ENCODE peak calls at places on chromosomes 13 and 19, in eight cellular contexts. One of them, this sample, is unnamed.
A peak's percentile ranks its signal among the peaks of the same experiment; 100 is the strongest.

GRCh38 chr19:3609779-3610719 is 3.4 kb upstream of the TBXA2R start:
- DNase-seq in GM23338: no peak
- DNase-seq in astrocyte of the spinal cord: no peak
- DNase-seq in A549: no peak
- DNase-seq in epithelial cell of esophagus: no peak
- DNase-seq in AG04449: no peak
- DNase-seq in heart left ventricle: no peak
- DNase-seq in stomach: no peak
- DNase-seq in this sample: no peak

GRCh38 chr19:43290568-43291359 is 21.4 kb upstream of the PSG9 start:
- DNase-seq in A549: no peak
- DNase-seq in astrocyte of the spinal cord: peak; percentile 8
- DNase-seq in stomach: no peak
- DNase-seq in AG04449: no peak
- DNase-seq in GM23338: peak; percentile 32
- DNase-seq in epithelial cell of esophagus: no peak
- DNase-seq in heart left ventricle: no peak
- DNase-seq in this sample: no peak

GRCh38 chr13:45995245-45995644 is 57.3 kb downstream of the ZC3H13 start:
- DNase-seq in GM23338: no peak
- DNase-seq in A549: no peak
- DNase-seq in astrocyte of the spinal cord: no peak
- DNase-seq in AG04449: no peak
- DNase-seq in stomach: no peak
- DNase-seq in heart left ventricle: no peak
- DNase-seq in epithelial cell of esophagus: no peak
- DNase-seq in this sample: no peak

GRCh38 chr13:78602561-78603239 is 652 bp downstream of the POU4F1 start:
- DNase-seq in stomach: no peak
- DNase-seq in heart left ventricle: no peak
- DNase-seq in astrocyte of the spinal cord: no peak
- DNase-seq in epithelial cell of esophagus: no peak
- DNase-seq in GM23338: peak; percentile 48
- DNase-seq in A549: no peak
- DNase-seq in AG04449: no peak
- DNase-seq in this sample: no peak

GRCh38 chr19:53091855-53092254 is 11.4 kb downstream of the ZNF160 start:
- DNase-seq in AG04449: no peak
- DNase-seq in heart left ventricle: no peak
- DNase-seq in stomach: no peak
- DNase-seq in epithelial cell of esophagus: no peak
- DNase-seq in GM23338: no peak
- DNase-seq in astrocyte of the spinal cord: no peak
- DNase-seq in A549: no peak
- DNase-seq in this sample: no peak

GRCh38 chr19:1026189-1027019 is at the start of gene CNN2:
- DNase-seq in A549: peak; percentile 69
- DNase-seq in stomach: peak; percentile 88
- DNase-seq in GM23338: peak; percentile 93
- DNase-seq in AG04449: no peak
- DNase-seq in heart left ventricle: peak; percentile 91
- DNase-seq in astrocyte of the spinal cord: peak; percentile 84
- DNase-seq in epithelial cell of esophagus: peak; percentile 81
- DNase-seq in this sample: no peak

GRCh38 chr19:15885167-15885566 is 12.7 kb downstream of the CYP4F2 start:
- DNase-seq in epithelial cell of esophagus: no peak
- DNase-seq in AG04449: no peak
- DNase-seq in stomach: no peak
- DNase-seq in astrocyte of the spinal cord: no peak
- DNase-seq in GM23338: no peak
- DNase-seq in heart left ventricle: no peak
- DNase-seq in A549: no peak
- DNase-seq in this sample: no peak

GRCh38 chr19:14505488-14506239 is 9.7 kb upstream of the GIPC1 start:
- DNase-seq in astrocyte of the spinal cord: peak; percentile 64
- DNase-seq in A549: peak; percentile 68
- DNase-seq in GM23338: peak; percentile 89
- DNase-seq in stomach: peak; percentile 69
- DNase-seq in epithelial cell of esophagus: peak; percentile 97
- DNase-seq in AG04449: peak; percentile 81
- DNase-seq in heart left ventricle: no peak
- DNase-seq in this sample: no peak

GRCh38 chr19:55253842-55254624 is 4.8 kb downstream of the PPP6R1 start:
- DNase-seq in astrocyte of the spinal cord: no peak
- DNase-seq in A549: no peak
- DNase-seq in heart left ventricle: no peak
- DNase-seq in AG04449: no peak
- DNase-seq in stomach: peak; percentile 45
- DNase-seq in epithelial cell of esophagus: no peak
- DNase-seq in GM23338: peak; percentile 28
- DNase-seq in this sample: no peak

GRCh38 chr19:51365211-51366049 is 758 bp downstream of the ETFB start:
- DNase-seq in AG04449: no peak
- DNase-seq in GM23338: peak; percentile 39
- DNase-seq in A549: no peak
- DNase-seq in epithelial cell of esophagus: peak; percentile 39
- DNase-seq in heart left ventricle: peak; percentile 53
- DNase-seq in astrocyte of the spinal cord: peak; percentile 42
- DNase-seq in stomach: peak; percentile 29
- DNase-seq in this sample: no peak

GRCh38 chr19:14821958-14822357 is 13.0 kb downstream of the OR7A5 start:
- DNase-seq in A549: no peak
- DNase-seq in stomach: no peak
- DNase-seq in epithelial cell of esophagus: no peak
- DNase-seq in heart left ventricle: no peak
- DNase-seq in astrocyte of the spinal cord: no peak
- DNase-seq in GM23338: no peak
- DNase-seq in AG04449: no peak
- DNase-seq in this sample: no peak

GRCh38 chr13:104975272-104975671 is 1560.2 kb downstream of the EFNB2 start:
- DNase-seq in A549: no peak
- DNase-seq in GM23338: no peak
- DNase-seq in heart left ventricle: no peak
- DNase-seq in astrocyte of the spinal cord: no peak
- DNase-seq in AG04449: no peak
- DNase-seq in stomach: no peak
- DNase-seq in epithelial cell of esophagus: no peak
- DNase-seq in this sample: no peak

GRCh38 chr19:33677745-33678426 is 56.1 kb downstream of the CHST8 start:
- DNase-seq in stomach: peak; percentile 18
- DNase-seq in GM23338: peak; percentile 66
- DNase-seq in AG04449: no peak
- DNase-seq in A549: no peak
- DNase-seq in astrocyte of the spinal cord: no peak
- DNase-seq in heart left ventricle: no peak
- DNase-seq in epithelial cell of esophagus: no peak
- DNase-seq in this sample: no peak

GRCh38 chr13:77026255-77026782 is 640 bp downstream of the FBXL3 start:
- DNase-seq in A549: peak; percentile 15
- DNase-seq in heart left ventricle: peak; percentile 92
- DNase-seq in astrocyte of the spinal cord: peak; percentile 55
- DNase-seq in AG04449: no peak
- DNase-seq in GM23338: peak; percentile 63
- DNase-seq in epithelial cell of esophagus: peak; percentile 89
- DNase-seq in stomach: peak; percentile 89
- DNase-seq in this sample: no peak

DNA sequence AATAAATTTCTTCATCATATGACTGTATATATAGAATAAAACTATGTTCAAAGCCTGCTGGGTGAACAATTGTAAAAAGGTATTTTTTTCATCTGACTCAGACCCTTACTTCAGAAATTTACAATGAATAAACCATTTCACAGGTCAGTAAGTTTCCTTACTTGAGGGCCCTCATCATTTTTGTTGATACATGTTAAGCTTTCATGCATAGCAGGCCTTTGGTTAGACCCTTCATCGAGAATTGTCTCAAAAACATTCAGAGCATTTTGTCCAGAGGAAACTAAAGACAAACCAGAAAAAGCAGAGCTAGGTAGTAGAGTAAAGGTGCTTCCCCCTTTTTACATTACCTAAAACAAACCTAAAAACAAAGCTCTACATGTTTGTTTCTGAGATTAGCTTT is 46.2 kb downstream of the FNDC3A start:
- DNase-seq in GM23338: no peak
- DNase-seq in astrocyte of the spinal cord: peak; percentile 7
- DNase-seq in epithelial cell of esophagus: no peak
- DNase-seq in stomach: no peak
- DNase-seq in A549: no peak
- DNase-seq in AG04449: no peak
- DNase-seq in heart left ventricle: no peak
- DNase-seq in this sample: peak; percentile 33
- H3K4me3 ChIP-seq in GM23338: no peak overlapping the region
- H3K4me3 ChIP-seq in astrocyte of the spinal cord: no peak overlapping the region
- H3K4me3 ChIP-seq in epithelial cell of esophagus: no peak overlapping the region
- H3K4me3 ChIP-seq in stomach: no peak overlapping the region
- H3K4me3 ChIP-seq in A549: no peak overlapping the region
- H3K4me3 ChIP-seq in AG04449: no peak overlapping the region
- H3K4me3 ChIP-seq in heart left ventricle: no peak overlapping the region
- H3K4me3 ChIP-seq in this sample: no peak overlapping the region

GRCh38 chr13:51636349-51636890 is 52.2 kb downstream of the WDFY2 start:
- DNase-seq in GM23338: no peak
- DNase-seq in A549: no peak
- DNase-seq in epithelial cell of esophagus: no peak
- DNase-seq in stomach: peak; percentile 63
- DNase-seq in heart left ventricle: no peak
- DNase-seq in AG04449: no peak
- DNase-seq in astrocyte of the spinal cord: peak; percentile 44
- DNase-seq in this sample: no peak

GRCh38 chr13:51635137-51635878 is 51.0 kb downstream of the WDFY2 start:
- DNase-seq in GM23338: no peak
- DNase-seq in epithelial cell of esophagus: no peak
- DNase-seq in stomach: no peak
- DNase-seq in A549: no peak
- DNase-seq in astrocyte of the spinal cord: no peak
- DNase-seq in heart left ventricle: no peak
- DNase-seq in AG04449: no peak
- DNase-seq in this sample: no peak

GRCh38 chr13:51629711-51630575 is 45.7 kb downstream of the WDFY2 start:
- DNase-seq in heart left ventricle: no peak
- DNase-seq in GM23338: no peak
- DNase-seq in AG04449: no peak
- DNase-seq in stomach: no peak
- DNase-seq in astrocyte of the spinal cord: no peak
- DNase-seq in A549: no peak
- DNase-seq in epithelial cell of esophagus: no peak
- DNase-seq in this sample: no peak

GRCh38 chr13:51628059-51628852 is 44.0 kb downstream of the WDFY2 start:
- DNase-seq in A549: no peak
- DNase-seq in stomach: no peak
- DNase-seq in AG04449: no peak
- DNase-seq in epithelial cell of esophagus: no peak
- DNase-seq in astrocyte of the spinal cord: no peak
- DNase-seq in GM23338: no peak
- DNase-seq in heart left ventricle: peak; percentile 40
- DNase-seq in this sample: no peak

DNA sequence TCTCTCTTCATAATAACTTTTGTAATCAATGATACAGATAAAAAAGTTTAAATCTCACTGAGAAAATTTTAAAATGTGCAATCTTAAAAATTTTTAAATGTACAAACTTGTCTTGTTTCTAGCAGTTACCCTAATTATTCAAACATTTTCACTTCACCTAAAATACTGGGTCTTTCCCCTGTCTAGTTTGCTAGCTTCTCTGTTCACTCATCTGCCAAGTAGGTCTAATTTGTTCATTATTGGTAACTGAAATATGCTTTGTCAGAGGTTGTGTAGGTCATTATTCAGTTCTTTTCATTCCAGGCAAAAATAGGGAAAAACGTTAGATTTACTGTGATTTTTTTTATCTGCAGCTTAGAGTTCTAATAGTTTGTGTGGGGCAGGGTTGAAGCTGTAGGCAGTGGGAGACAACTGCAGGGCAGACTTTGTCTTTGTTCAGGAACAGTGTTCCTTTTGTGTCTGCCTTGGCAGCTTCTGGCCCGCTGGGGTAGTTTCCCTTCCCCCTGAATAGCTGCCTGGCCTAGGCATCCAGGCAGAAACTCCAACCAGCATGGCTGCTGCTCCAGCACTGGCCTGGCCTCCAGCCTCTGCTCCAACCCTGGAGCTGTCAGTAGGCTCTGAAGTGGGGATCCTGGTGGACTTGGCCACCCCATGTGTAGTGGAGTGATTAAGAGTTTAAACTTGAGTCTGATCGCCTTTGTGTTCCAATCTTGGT is 48.5 kb downstream of the WDFY2 start:
- DNase-seq in stomach: no peak
- DNase-seq in AG04449: no peak
- DNase-seq in astrocyte of the spinal cord: no peak
- DNase-seq in epithelial cell of esophagus: no peak
- DNase-seq in GM23338: peak; percentile 54
- DNase-seq in heart left ventricle: peak; percentile 31
- DNase-seq in A549: no peak
- DNase-seq in this sample: no peak
- H3K4me3 ChIP-seq in stomach: no peak overlapping the region
- H3K4me3 ChIP-seq in AG04449: no peak overlapping the region
- H3K4me3 ChIP-seq in astrocyte of the spinal cord: no peak overlapping the region
- H3K4me3 ChIP-seq in epithelial cell of esophagus: no peak overlapping the region
- H3K4me3 ChIP-seq in GM23338: peak overlapping the region; percentile 17
- H3K4me3 ChIP-seq in heart left ventricle: no peak overlapping the region
- H3K4me3 ChIP-seq in A549: no peak overlapping the region
- H3K4me3 ChIP-seq in this sample: no peak overlapping the region

GRCh38 chr19:17831419-17831888 is 10.1 kb upstream of the INSL3 start:
- DNase-seq in GM23338: peak; percentile 60
- DNase-seq in astrocyte of the spinal cord: no peak
- DNase-seq in epithelial cell of esophagus: no peak
- DNase-seq in AG04449: no peak
- DNase-seq in A549: no peak
- DNase-seq in heart left ventricle: no peak
- DNase-seq in stomach: no peak
- DNase-seq in this sample: no peak
- H3K4me3 ChIP-seq in GM23338: peak overlapping the region; percentile 76
- H3K4me3 ChIP-seq in astrocyte of the spinal cord: no peak overlapping the region
- H3K4me3 ChIP-seq in epithelial cell of esophagus: peak overlapping the region; percentile 44
- H3K4me3 ChIP-seq in AG04449: peak overlapping the region; percentile 48
- H3K4me3 ChIP-seq in A549: no peak overlapping the region
- H3K4me3 ChIP-seq in heart left ventricle: no peak overlapping the region
- H3K4me3 ChIP-seq in stomach: peak overlapping the region; percentile 44
- H3K4me3 ChIP-seq in this sample: peak overlapping the region; percentile 40

DNA sequence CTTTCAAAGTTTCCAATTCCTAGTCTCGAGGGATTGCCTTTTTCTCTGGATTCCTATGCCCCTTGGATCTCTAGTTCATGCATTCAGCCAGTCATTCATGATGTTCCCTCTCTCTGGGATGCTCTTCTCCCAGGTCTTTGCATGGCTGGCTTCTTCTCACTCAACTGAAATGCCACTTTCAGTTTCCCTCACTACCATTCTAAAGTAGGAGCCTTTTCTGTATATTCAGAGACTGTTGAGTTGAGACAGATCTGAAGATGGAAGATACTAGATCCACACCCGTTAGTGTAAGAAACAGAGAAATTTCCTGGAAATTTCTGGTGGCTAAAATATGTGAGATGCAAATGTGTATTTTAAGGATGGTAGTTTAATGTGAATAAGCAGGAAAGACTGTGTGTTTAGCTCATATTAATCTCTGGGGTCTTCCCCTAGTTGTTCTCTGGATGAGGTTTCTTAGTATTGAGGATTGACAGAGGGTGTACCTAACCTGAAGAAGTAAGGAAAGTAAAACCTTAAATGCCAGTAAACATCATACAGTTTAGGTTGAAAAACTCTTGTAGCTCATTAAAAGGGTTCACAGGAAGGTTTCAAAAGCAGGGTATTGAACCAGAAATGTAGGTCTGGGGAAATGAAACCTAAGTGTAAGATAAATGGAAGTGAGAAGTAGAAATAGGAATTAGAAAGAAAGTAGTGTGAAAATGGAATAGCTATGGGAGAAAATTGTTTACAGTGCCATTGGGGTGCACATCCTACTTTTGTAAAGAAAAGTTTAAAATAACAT is 331.3 kb downstream of the NDFIP2 start:
- DNase-seq in A549: no peak
- DNase-seq in GM23338: no peak
- DNase-seq in stomach: no peak
- DNase-seq in astrocyte of the spinal cord: no peak
- DNase-seq in AG04449: no peak
- DNase-seq in epithelial cell of esophagus: no peak
- DNase-seq in heart left ventricle: no peak
- DNase-seq in this sample: no peak
- H3K4me3 ChIP-seq in A549: no peak overlapping the region
- H3K4me3 ChIP-seq in GM23338: no peak overlapping the region
- H3K4me3 ChIP-seq in stomach: no peak overlapping the region
- H3K4me3 ChIP-seq in astrocyte of the spinal cord: no peak overlapping the region
- H3K4me3 ChIP-seq in AG04449: no peak overlapping the region
- H3K4me3 ChIP-seq in epithelial cell of esophagus: no peak overlapping the region
- H3K4me3 ChIP-seq in heart left ventricle: no peak overlapping the region
- H3K4me3 ChIP-seq in this sample: no peak overlapping the region